ENCODE peak calls at places on chromosomes 1 and 21, in five cellular contexts. O, G, J, Q and K are unnamed samples.

GRCh38 chr1:228259951-228260350 is 52.1 kb downstream of the OBSCN start:
- DNase-seq in O (no peak), Q (no peak), J (no peak), G (no peak), K (no peak)

GRCh38 chr1:177783052-177783451 is 186.8 kb downstream of the SEC16B start:
- DNase-seq in Q (no peak), J (no peak), G (no peak), O (no peak), K (no peak)

GRCh38 chr1:230421485-230421884 is 4.6 kb downstream of the PGBD5 start:
- DNase-seq in J (no peak), G (no peak), Q (no peak), O (no peak), K (no peak)

GRCh38 chr1:4668738-4669700 is 14.6 kb downstream of the AJAP1 start:
- DNase-seq in J (no peak), O (peak; percentile 65), Q (no peak), G (no peak), K (no peak)

GRCh38 chr1:209672705-209673630 is 2.2 kb upstream of the G0S2 start:
- DNase-seq in O (no peak), J (no peak), Q (no peak), G (no peak), K (no peak)

GRCh38 chr1:74733616-74734484 is 898 bp downstream of the TYW3 start:
- DNase-seq in O (peak; percentile 75), Q (peak; percentile 27), G (no peak), J (peak; percentile 54), K (no peak)

GRCh38 chr1:244210884-244211558 is 159.9 kb downstream of the ZBTB18 start:
- DNase-seq in O (no peak), G (no peak), Q (peak; percentile 48), J (peak; percentile 36), K (no peak)

GRCh38 chr1:17538428-17539130 is 919 bp upstream of the ARHGEF10L start:
- DNase-seq in J (no peak), G (no peak), O (no peak), Q (peak; percentile 46), K (no peak)

GRCh38 chr1:172885411-172885810 is 165.3 kb downstream of the TNFSF18 start:
- DNase-seq in J (no peak), Q (peak; percentile 13), G (no peak), O (peak; percentile 47), K (no peak)

GRCh38 chr21:32940079-32941014 is 85.4 kb upstream of the OLIG2 start:
- DNase-seq in J (peak; percentile 40), O (peak; percentile 34), Q (peak; percentile 51), G (no peak), K (no peak)

GRCh38 chr1:224054012-224054411 is 59.9 kb upstream of the FBXO28 start:
- DNase-seq in Q (no peak), J (no peak), O (no peak), G (no peak), K (no peak)

GRCh38 chr1:224635356-224635755 is 19.2 kb downstream of the CNIH3 start:
- DNase-seq in Q (peak; percentile 68), O (peak; percentile 87), G (no peak), J (no peak), K (no peak)

GRCh38 chr1:60622486-60622885 is 459.9 kb upstream of the NFIA start:
- DNase-seq in Q (no peak), G (no peak), O (peak; percentile 25), J (no peak), K (no peak)

GRCh38 chr21:43585924-43586411 is 73.3 kb downstream of the HSF2BP start:
- DNase-seq in G (no peak), O (peak; percentile 100), J (peak; percentile 61), Q (peak; percentile 72), K (no peak)

GRCh38 chr1:73100216-73100615 is 817.9 kb upstream of the NEGR1 start:
- DNase-seq in Q (no peak), G (no peak), O (no peak), J (no peak), K (no peak)

DNA sequence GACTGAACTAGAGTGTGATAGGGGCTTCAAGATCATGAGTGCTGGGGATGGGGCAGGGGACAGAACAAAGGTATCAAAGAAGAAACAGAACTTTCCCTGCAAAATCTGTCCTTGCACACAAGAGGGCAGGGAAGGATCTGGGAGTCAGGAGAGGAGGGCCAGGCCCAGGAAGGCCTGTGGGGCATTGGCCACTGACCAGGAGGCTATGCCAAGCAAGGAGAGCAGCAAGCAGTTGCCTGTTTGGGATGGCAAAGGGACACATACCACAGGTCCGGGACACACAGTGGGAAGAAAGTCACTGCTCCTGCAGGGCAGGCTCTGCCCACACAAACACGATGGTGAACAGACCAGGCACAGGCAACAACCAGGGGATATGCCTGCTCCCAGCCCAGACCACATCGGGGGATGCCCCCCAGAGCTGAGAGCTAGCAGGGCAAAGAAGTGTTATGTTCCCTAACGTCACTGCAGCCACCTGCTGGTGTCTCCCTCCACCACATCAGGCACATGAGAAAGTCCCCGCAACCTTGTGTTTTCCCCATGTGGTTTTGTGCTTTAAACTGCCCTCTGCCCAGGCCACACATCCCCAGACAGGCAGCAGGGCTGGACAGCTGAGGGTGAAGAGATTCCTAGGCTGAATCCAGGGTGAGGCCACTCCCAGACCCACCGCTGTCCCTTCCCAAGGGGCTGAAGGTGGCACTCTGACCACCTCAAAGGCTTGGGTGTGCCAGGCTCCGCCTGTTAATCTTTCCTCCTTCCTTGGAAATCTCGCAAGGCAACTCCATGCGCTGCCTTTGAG is 53.6 kb downstream of the KIF21B start:
- DNase-seq in O (no peak), G (no peak), J (no peak), Q (no peak), K (no peak)
- TF ChIP-seq CTCF in O (no peak), G (no peak), J (no peak), Q (no peak), K (no peak)

GRCh38 chr1:9760824-9761223 is 62.9 kb downstream of the CLSTN1 start:
- DNase-seq in O (no peak), Q (no peak), J (no peak), G (no peak), K (no peak)

GRCh38 chr1:9761855-9762254 is 61.9 kb downstream of the CLSTN1 start:
- DNase-seq in J (no peak), Q (no peak), O (no peak), G (no peak), K (no peak)

GRCh38 chr1:9763914-9764313 is 59.9 kb downstream of the CLSTN1 start:
- DNase-seq in Q (no peak), O (no peak), J (no peak), G (no peak), K (no peak)

GRCh38 chr1:9758559-9759121 is 65.1 kb downstream of the CLSTN1 start:
- DNase-seq in G (no peak), O (no peak), Q (no peak), J (no peak), K (no peak)

DNA sequence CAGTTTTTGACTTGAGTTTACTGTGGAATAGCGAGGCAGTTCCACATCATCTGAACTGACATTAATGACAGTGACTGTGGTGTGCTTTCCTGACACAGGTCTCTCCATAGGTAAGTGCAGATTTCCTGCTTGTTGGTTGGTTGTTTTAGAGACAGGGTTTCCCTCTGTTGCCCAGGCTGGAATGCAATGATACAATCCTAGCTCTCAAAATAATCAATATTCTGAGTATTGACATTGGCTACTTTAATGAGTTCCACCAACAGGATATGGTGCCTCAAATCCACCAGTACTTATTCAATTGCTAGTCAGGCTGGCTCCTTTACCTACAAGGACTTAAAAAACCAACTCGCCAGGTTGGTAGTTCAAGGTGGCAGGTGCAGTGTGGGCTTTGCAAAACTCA is 63.8 kb downstream of the CLSTN1 start:
- DNase-seq in J (no peak), Q (no peak), O (no peak), G (no peak), K (no peak)
- H3K36me3 ChIP-seq in J (no peaks in the 10 kb centered on the region), Q (no peaks in the 10 kb centered on the region), O (no peaks in the 10 kb centered on the region), G (peaks cover under 1% of the 10 kb centered on the region), K (no peaks in the 10 kb centered on the region)

GRCh38 chr1:18794561-18794960 is 64.9 kb downstream of the TAS1R2 start:
- DNase-seq in J (peak; percentile 3), O (no peak), G (no peak), Q (no peak), K (no peak)
- TF ChIP-seq CTCF in J (peak; percentile 52), O (no peak), G (no peak), Q (no peak), K (no peak)

GRCh38 chr1:101027194-101027772 is 1.7 kb upstream of the DPH5 start:
- DNase-seq in O (no peak), J (no peak), Q (no peak), G (no peak), K (no peak)
- H3K36me3 ChIP-seq in O (no peaks in the 10 kb centered on the region), J (no peaks in the 10 kb centered on the region), Q (no peaks in the 10 kb centered on the region), G (no peaks in the 10 kb centered on the region), K (no peaks in the 10 kb centered on the region)

DNA sequence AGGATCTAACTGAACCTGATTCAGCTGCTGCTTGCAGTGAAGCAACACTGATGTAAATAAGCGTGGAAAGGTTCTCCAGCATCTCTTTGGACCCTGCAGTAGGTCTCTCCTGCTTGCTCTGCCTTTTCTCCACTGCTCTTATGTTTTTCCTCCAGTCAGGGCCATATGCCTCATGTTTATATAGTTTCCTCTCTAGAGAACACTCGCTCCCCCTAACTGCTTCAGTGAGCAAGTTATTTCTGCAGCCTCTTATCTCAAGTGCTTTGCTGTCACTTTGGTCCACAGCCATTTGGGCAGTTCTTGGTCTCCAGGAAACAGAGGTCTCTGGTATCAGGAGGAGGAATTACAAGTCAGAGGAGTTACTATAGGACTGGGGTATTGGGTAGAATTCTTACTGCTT is 5.3 kb downstream of the PRUNE1 start:
- DNase-seq in G (no peak), Q (peak; percentile 70), J (no peak), O (peak; percentile 81), K (no peak)
- TF ChIP-seq CTCF in G (no peak), Q (peak; percentile 11), J (no peak), O (no peak), K (no peak)

GRCh38 chr1:183231545-183231944 is 45.5 kb downstream of the LAMC2 start:
- DNase-seq in O (no peak), Q (no peak), G (no peak), J (no peak), K (no peak)
- H3K36me3 ChIP-seq in O (no peaks in the 10 kb centered on the region), Q (no peaks in the 10 kb centered on the region), G (no peaks in the 10 kb centered on the region), J (no peaks in the 10 kb centered on the region), K (no peaks in the 10 kb centered on the region)